ENCODE peak calls at places on chromosome 15, in ten cellular contexts. J, Z, T, N, M, C, R, S, L and V are unnamed samples.

GRCh38 chr15:53462631-53463030 is 296.8 kb downstream of the WDR72 start:
- DNase-seq in M (no peak), J (no peak), S (no peak), R (no peak), Z (no peak), T (no peak), C (no peak), L (no peak), N (no peak), V (no peak)

GRCh38 chr15:25176616-25176923 is 221.8 kb downstream of the SNRPN start:
- DNase-seq in S (peak), C (no peak), Z (no peak), L (no peak), N (peak), J (peak), T (no peak), M (no peak), R (no peak), V (peak)

GRCh38 chr15:56869573-56869972 is 48.9 kb upstream of the TCF12 start:
- DNase-seq in T (peak), J (no peak), S (no peak), R (no peak), M (peak), Z (no peak), N (peak), L (no peak), C (peak), V (no peak)

GRCh38 chr15:77034620-77035467 is 36.1 kb downstream of the TSPAN3 start:
- DNase-seq in S (peak), Z (peak), L (no peak), C (peak), J (peak), R (peak), T (peak), M (peak), N (peak), V (no peak)

GRCh38 chr15:63308491-63308890 is 31.1 kb downstream of the APH1B start:
- DNase-seq in N (no peak), M (no peak), T (no peak), C (no peak), R (no peak), Z (no peak), J (no peak), L (no peak), S (no peak), V (peak)

GRCh38 chr15:27176785-27177406 is 205.9 kb downstream of the GABRG3 start:
- DNase-seq in L (no peak), R (no peak), C (no peak), T (no peak), J (no peak), Z (no peak), N (no peak), S (no peak), M (no peak), V (no peak)

GRCh38 chr15:70236306-70237103 is 138.8 kb upstream of the TLE3 start:
- DNase-seq in T (no peak), R (peak), Z (no peak), N (no peak), S (no peak), L (no peak), J (no peak), M (no peak), C (no peak), V (no peak)

GRCh38 chr15:77753238-77753873 is 120.6 kb upstream of the LINGO1 start:
- DNase-seq in T (peak), C (no peak), N (no peak), S (peak), Z (no peak), L (no peak), M (peak), R (peak), J (no peak), V (no peak)

GRCh38 chr15:45157056-45157455 is 27.3 kb downstream of the DUOX1 start:
- DNase-seq in Z (no peak), L (no peak), C (no peak), J (no peak), N (no peak), T (no peak), R (no peak), M (no peak), S (no peak), V (no peak)

GRCh38 chr15:93024293-93024692 is 64.7 kb downstream of the RGMA start:
- DNase-seq in M (no peak), Z (no peak), N (no peak), S (no peak), J (no peak), C (no peak), L (no peak), R (no peak), T (no peak), V (no peak)

GRCh38 chr15:75891895-75892294 is 11.8 kb upstream of the FBXO22 start:
- DNase-seq in T (no peak), S (no peak), L (no peak), Z (no peak), C (no peak), N (no peak), J (no peak), R (peak), M (peak), V (no peak)

GRCh38 chr15:66145242-66146182 is 108.0 kb downstream of the MEGF11 start:
- DNase-seq in J (no peak), Z (no peak), N (no peak), R (no peak), S (no peak), M (no peak), T (no peak), C (peak), L (no peak), V (no peak)

GRCh38 chr15:29749365-29750086 is 72.7 kb downstream of the TJP1 start:
- DNase-seq in S (no peak), C (no peak), Z (no peak), L (no peak), T (no peak), J (no peak), N (no peak), M (no peak), R (no peak), V (no peak)

GRCh38 chr15:38707802-38708671 is 143.4 kb upstream of the RASGRP1 start:
- DNase-seq in C (peak), T (peak), M (peak), J (no peak), L (no peak), S (no peak), R (peak), N (no peak), Z (peak), V (no peak)

GRCh38 chr15:65466901-65467300 is 44.2 kb upstream of the IGDCC4 start:
- DNase-seq in N (no peak), J (no peak), M (no peak), L (no peak), T (no peak), Z (no peak), R (peak), C (no peak), S (no peak), V (no peak)

GRCh38 chr15:98142584-98142983 is 182.1 kb downstream of the ARRDC4 start:
- DNase-seq in Z (no peak), T (no peak), C (no peak), J (no peak), N (no peak), M (no peak), R (no peak), S (no peak), L (no peak), V (no peak)

GRCh38 chr15:27241942-27242341 is 271.0 kb downstream of the GABRG3 start:
- DNase-seq in L (no peak), J (no peak), S (no peak), N (no peak), C (no peak), R (peak), M (no peak), Z (no peak), T (no peak), V (no peak)

GRCh38 chr15:37931868-37932267 is 2.6 kb upstream of the TMCO5A start:
- DNase-seq in M (no peak), N (no peak), T (no peak), Z (no peak), C (no peak), S (no peak), L (no peak), R (peak), J (no peak), V (no peak)

GRCh38 chr15:60799885-60800728 is 321.2 kb upstream of the ICE2 start:
- DNase-seq in S (no peak), R (no peak), T (no peak), C (peak), N (no peak), L (no peak), Z (no peak), M (no peak), J (no peak), V (no peak)

GRCh38 chr15:58228708-58229107 is 90.5 kb downstream of the AQP9 start:
- DNase-seq in R (no peak), S (no peak), L (no peak), J (no peak), M (no peak), C (no peak), N (peak), T (no peak), Z (no peak), V (no peak)

DNA sequence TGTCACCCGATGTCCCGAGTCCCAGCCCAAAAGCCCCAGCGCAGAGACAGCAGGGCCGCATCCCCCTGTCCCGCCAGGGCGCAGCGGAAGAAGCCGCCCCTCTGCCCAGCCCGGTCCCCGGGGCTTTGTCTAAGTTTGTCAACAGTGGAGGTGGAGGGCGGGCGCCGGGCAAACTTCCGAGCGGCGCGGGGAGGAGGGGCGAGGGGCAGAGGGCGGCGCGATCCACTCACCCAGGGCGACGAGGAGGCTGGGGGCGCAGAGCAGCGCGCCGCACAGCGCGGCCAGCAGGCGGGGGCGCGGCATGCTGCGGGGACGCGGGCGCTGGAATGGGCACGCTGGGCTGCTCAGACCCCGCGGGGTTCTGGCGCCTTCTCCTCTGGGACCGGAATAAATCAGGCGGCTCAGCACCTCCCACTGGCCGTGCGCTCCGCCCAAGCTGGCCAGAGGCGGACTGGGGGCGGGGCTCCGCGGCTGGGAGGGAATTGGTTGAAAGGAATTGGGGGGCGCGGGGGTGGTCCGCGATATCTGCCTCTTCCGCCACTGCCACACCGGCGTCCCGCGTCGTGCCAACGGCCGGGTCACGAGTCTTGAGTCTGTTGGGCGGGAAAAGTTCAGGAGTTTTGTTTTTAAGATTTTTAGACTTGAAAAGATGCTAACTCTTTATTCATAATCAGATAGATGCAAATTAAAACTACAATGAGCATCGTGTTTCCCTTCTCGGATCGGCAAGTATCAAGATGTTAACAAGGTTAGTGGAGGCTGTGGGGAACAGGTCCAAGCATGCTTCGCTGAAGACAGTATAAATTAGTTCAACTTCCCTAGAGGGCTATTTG is at the start of gene MFGE8:
- DNase-seq in S (peak), R (peak), M (peak), C (peak), J (peak), Z (peak), L (peak), T (peak), N (peak), V (peak)
- TF ChIP-seq CTCF in S (no peak), R (no peak), M (peak), C (peak), J (no peak), Z (no peak), L (no peak), T (no peak), N (no peak), V (no peak)

DNA sequence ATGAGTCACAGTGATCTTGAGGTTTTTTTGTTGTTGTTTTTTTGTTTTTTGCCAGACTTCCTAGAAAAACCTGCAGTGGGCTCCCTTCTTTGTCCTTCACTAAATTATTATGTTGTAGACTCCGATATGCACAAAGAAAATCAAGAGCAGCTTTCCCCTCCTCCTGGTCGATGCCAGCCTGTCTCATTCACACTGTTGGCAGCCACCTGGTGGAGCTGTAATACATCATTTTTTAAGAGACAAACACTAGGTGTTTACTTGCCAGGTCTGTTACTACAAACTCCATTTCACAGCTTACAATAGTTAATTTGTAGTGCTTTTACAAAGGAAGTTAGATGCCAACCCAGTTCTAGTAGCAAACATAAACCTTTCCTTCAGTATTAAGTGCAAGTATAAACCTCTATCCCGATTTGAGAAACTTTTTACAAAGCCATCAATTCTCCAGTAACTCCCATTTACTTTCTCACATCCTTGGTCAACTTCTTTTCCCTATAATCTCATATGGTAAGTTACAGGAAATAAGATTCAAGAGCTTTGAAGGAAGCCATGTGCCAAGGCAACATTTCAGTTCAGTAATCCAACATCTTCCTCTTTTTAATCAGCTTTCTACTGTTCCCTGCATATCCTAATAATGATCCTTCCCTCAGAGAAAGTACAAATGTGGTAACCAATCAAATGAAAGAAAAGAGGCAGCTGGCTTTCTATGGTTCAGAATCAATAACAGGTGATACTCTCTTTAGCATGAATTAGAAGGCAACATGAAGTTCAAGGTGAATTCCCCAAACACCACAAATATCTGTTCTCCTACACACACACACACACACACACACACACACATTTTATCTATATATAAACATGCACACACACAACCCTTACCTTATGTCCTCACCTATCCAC is 14.0 kb downstream of the AAGAB start:
- DNase-seq in J (no peak), C (peak), M (peak), R (peak), N (no peak), L (no peak), T (peak), Z (peak), S (no peak), V (no peak)
- TF ChIP-seq CTCF in J (no peak), C (peak), M (peak), R (peak), N (peak), L (no peak), T (peak), Z (peak), S (no peak), V (no peak)

DNA sequence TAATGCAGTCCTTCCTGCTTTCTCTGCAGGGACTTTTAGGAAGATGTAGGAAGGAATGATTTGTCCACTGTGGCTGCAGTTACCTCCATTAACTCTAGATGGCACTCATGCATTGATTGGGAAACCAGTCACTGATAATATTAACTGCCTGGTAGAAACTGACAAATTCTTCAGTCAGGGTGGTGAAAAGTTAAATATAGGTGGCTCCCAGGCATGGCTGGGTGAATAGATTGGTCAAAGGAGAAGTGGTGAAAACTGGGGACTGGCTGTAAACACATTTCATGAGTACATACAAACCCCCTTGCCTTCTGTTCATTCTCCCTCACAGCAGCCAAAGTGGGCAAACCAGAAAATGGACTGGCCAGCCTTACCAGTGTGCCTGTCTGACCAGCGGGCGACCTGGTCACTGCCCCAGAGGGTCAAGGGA is 333.4 kb downstream of the THSD4 start:
- DNase-seq in N (no peak), T (peak), M (peak), J (no peak), Z (peak), S (peak), L (peak), R (peak), C (peak), V (no peak)
- TF ChIP-seq CTCF in N (peak), T (peak), M (peak), J (peak), Z (peak), S (peak), L (no peak), R (peak), C (peak), V (peak)

GRCh38 chr15:40354408-40355171 is 3.4 kb upstream of the DISP2 start:
- DNase-seq in T (no peak), J (no peak), Z (no peak), L (no peak), S (peak), C (peak), M (peak), R (peak), N (peak), V (no peak)
- TF ChIP-seq CTCF in T (peak), J (no peak), Z (no peak), L (no peak), S (no peak), C (peak), M (peak), R (peak), N (peak), V (peak)

GRCh38 chr15:101192081-101192480 is 59.8 kb downstream of the CHSY1 start:
- DNase-seq in R (no peak), L (no peak), N (no peak), S (no peak), M (no peak), C (no peak), T (no peak), Z (no peak), J (no peak), V (no peak)
- TF ChIP-seq CTCF in R (no peak), L (no peak), N (no peak), S (no peak), M (no peak), C (no peak), T (no peak), Z (no peak), J (no peak), V (no peak)

GRCh38 chr15:71387825-71388224 is 272.6 kb downstream of the THSD4 start:
- DNase-seq in S (no peak), N (no peak), L (no peak), T (no peak), R (no peak), Z (no peak), J (no peak), C (no peak), M (no peak), V (no peak)

GRCh38 chr15:71386005-71386404 is 270.7 kb downstream of the THSD4 start:
- DNase-seq in M (no peak), N (no peak), L (no peak), R (no peak), J (no peak), S (no peak), Z (no peak), T (no peak), C (no peak), V (no peak)

GRCh38 chr15:71385469-71385868 is 270.2 kb downstream of the THSD4 start:
- DNase-seq in T (peak), Z (no peak), M (no peak), C (no peak), J (no peak), N (no peak), R (no peak), L (no peak), S (no peak), V (no peak)

GRCh38 chr15:71385026-71385425 is 269.8 kb downstream of the THSD4 start:
- DNase-seq in N (no peak), S (no peak), R (no peak), L (no peak), C (no peak), M (peak), Z (no peak), T (no peak), J (no peak), V (no peak)

DNA sequence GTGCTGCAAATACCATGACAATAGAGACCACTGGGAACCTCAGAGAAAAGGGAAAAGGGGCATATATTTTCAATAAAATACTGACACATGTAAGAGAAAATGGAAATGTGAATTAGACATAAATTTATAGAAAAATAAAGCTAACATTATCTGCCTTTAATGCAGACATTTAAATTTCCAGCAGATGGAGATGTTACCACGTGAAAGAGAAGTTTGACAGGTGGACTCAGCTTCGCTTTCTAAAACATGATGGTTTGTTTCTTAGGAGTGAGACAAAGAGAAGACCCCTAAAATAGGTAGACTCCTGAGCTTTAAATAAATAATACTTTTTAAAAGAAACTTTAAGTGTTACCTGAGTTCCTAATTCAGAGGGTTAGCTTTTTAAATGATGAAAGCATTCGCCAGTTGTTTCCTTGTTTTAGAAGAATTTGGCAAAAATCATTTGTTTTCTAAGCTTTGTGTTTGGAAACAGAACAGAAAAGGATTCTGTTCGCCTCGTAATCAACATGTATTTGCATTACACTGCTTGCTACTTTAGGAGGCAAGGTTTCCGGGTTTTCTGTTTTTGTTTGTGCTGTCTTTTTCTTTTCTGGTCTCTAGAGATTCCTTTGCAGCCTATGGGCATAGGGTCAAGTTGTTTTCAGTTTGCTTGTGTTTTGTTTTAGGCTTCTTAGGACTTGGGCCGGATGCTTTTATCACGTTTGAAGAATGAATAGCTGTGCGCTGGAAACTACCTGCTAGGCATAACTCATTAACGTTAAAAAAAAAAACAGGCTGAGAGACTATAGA is 271.4 kb downstream of the THSD4 start:
- DNase-seq in C (no peak), S (no peak), Z (no peak), R (peak), T (peak), N (no peak), J (no peak), L (no peak), M (peak), V (no peak)
- TF ChIP-seq CTCF in C (peak), S (peak), Z (no peak), R (peak), T (peak), N (peak), J (no peak), L (no peak), M (peak), V (peak)

GRCh38 chr15:71485094-71485693 is 325.2 kb upstream of the NR2E3 start:
- DNase-seq in T (peak), S (no peak), L (no peak), M (no peak), N (no peak), Z (peak), C (no peak), J (no peak), R (peak), V (no peak)
- TF ChIP-seq CTCF in T (peak), S (no peak), L (no peak), M (peak), N (peak), Z (peak), C (peak), J (no peak), R (peak), V (peak)

GRCh38 chr15:73712107-73712506 is 27.9 kb downstream of the CD276 start:
- DNase-seq in S (no peak), N (no peak), M (no peak), C (no peak), T (no peak), Z (no peak), J (no peak), R (no peak), L (no peak), V (no peak)
- TF ChIP-seq CTCF in S (no peak), N (no peak), M (no peak), C (no peak), T (no peak), Z (no peak), J (no peak), R (peak), L (no peak), V (no peak)

DNA sequence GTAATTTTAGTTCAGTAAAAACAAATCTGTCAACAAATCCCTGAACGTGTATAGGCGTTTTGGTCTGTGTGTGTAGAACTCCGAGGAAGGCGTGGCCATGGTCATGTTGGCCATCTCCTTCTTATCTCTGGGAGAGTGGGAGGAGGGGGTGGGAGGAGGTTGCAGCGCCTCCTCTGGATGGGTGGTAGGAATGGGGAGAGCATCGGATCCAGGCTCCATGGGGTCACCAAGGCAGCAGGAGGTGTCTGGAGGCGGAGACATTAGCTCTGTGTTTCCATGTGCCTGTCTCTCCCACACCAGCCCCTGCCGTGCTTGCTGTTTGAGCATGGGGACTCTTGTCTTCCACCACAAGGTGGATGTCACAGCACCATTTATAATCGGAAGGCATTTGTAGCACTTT is 34.5 kb upstream of the TRPM1 start:
- DNase-seq in L (no peak), T (no peak), C (no peak), N (no peak), R (no peak), M (no peak), S (peak), Z (no peak), J (no peak), V (no peak)
- TF ChIP-seq CTCF in L (no peak), T (no peak), C (peak), N (no peak), R (no peak), M (no peak), S (no peak), Z (no peak), J (no peak), V (no peak)